ENCODE peak calls at places on chromosomes 1 and 21, in nine cellular contexts. U, R, C, I, O, W, Y, Z and L are unnamed samples.

GRCh38 chr1:65069186-65069585 is 78.8 kb upstream of the AK4 start:
- DNase-seq in U (no peak), R (peak; percentile 62), C (no peak), I (no peak), O (no peak), W (no peak), Y (no peak), Z (no peak), L (no peak)

GRCh38 chr21:29346281-29346680 is 47.6 kb downstream of the BACH1 start:
- DNase-seq in U (no peak), R (no peak), C (no peak), I (no peak), O (no peak), W (no peak), Y (no peak), Z (no peak), L (no peak)

GRCh38 chr1:154812911-154813816 is 56.9 kb downstream of the KCNN3 start:
- DNase-seq in U (no peak), R (no peak), C (no peak), I (no peak), O (peak; percentile 6), W (peak; percentile 18), Y (no peak), Z (no peak), L (no peak)

GRCh38 chr1:226402615-226403521 is 5.0 kb downstream of the PARP1 start:
- DNase-seq in U (no peak), R (no peak), C (no peak), I (no peak), O (no peak), W (no peak), Y (no peak), Z (no peak), L (no peak)

GRCh38 chr1:6646499-6647148 is 22.0 kb downstream of the THAP3 start:
- DNase-seq in U (no peak), R (no peak), C (no peak), I (no peak), O (no peak), W (peak; percentile 54), Y (no peak), Z (no peak), L (no peak)

GRCh38 chr21:35995522-35996088 is 64.7 kb downstream of the SETD4 start:
- DNase-seq in U (no peak), R (no peak), C (no peak), I (no peak), O (no peak), W (no peak), Y (no peak), Z (no peak), L (no peak)

GRCh38 chr1:61082336-61083013 is at the start of gene NFIA:
- DNase-seq in U (peak; percentile 81), R (peak; percentile 67), C (peak; percentile 81), I (no peak), O (no peak), W (peak; percentile 50), Y (no peak), Z (peak; percentile 59), L (peak; percentile 41)

GRCh38 chr1:67307251-67308060 is at the start of gene IL12RB2:
- DNase-seq in U (no peak), R (no peak), C (no peak), I (peak; percentile 11), O (no peak), W (no peak), Y (peak; percentile 79), Z (no peak), L (peak; percentile 65)

GRCh38 chr1:33443067-33443704 is 12.3 kb upstream of the PHC2 start:
- DNase-seq in U (no peak), R (no peak), C (no peak), I (no peak), O (no peak), W (peak; percentile 60), Y (no peak), Z (no peak), L (no peak)

GRCh38 chr1:172489847-172490246 is 43.1 kb upstream of the SUCO start:
- DNase-seq in U (no peak), R (no peak), C (no peak), I (no peak), O (no peak), W (no peak), Y (no peak), Z (no peak), L (no peak)

GRCh38 chr1:111920221-111921024 is 69.0 kb downstream of the KCND3 start:
- DNase-seq in U (peak; percentile 84), R (no peak), C (peak; percentile 63), I (no peak), O (peak; percentile 12), W (peak; percentile 5), Y (peak; percentile 60), Z (no peak), L (peak; percentile 53)

GRCh38 chr1:10935724-10936123 is 76.7 kb upstream of the TARDBP start:
- DNase-seq in U (no peak), R (no peak), C (no peak), I (no peak), O (no peak), W (no peak), Y (no peak), Z (no peak), L (no peak)

GRCh38 chr1:154729031-154729442 is 121.1 kb upstream of the ADAR start:
- DNase-seq in U (no peak), R (no peak), C (peak; percentile 79), I (no peak), O (no peak), W (peak; percentile 61), Y (no peak), Z (no peak), L (no peak)

GRCh38 chr21:42262826-42263225 is 43.9 kb downstream of the ABCG1 start:
- DNase-seq in U (peak; percentile 76), R (peak; percentile 86), C (peak; percentile 86), I (no peak), O (no peak), W (peak; percentile 24), Y (no peak), Z (peak; percentile 75), L (peak; percentile 83)

GRCh38 chr21:18382141-18382540 is 21.4 kb downstream of the TMPRSS15 start:
- DNase-seq in U (no peak), R (no peak), C (no peak), I (no peak), O (no peak), W (no peak), Y (no peak), Z (no peak), L (no peak)

GRCh38 chr1:214566158-214567104 is 15.0 kb upstream of the PTPN14 start:
- DNase-seq in U (no peak), R (no peak), C (no peak), I (no peak), O (no peak), W (peak; percentile 94), Y (no peak), Z (no peak), L (no peak)

GRCh38 chr1:78210167-78210566 is 164.4 kb downstream of the GIPC2 start:
- DNase-seq in U (no peak), R (no peak), C (no peak), I (no peak), O (no peak), W (peak; percentile 65), Y (no peak), Z (no peak), L (no peak)

GRCh38 chr1:54615531-54616245 is 7.6 kb downstream of the FAM151A start:
- DNase-seq in U (no peak), R (no peak), C (peak; percentile 57), I (no peak), O (no peak), W (no peak), Y (no peak), Z (no peak), L (no peak)
- H3K36me3 ChIP-seq in U (no peaks in the 10 kb centered on the region), R (no peaks in the 10 kb centered on the region), C (no peaks in the 10 kb centered on the region), I (no peaks in the 10 kb centered on the region), O (no peaks in the 10 kb centered on the region), W (no peaks in the 10 kb centered on the region), Y (no peaks in the 10 kb centered on the region), Z (no peaks in the 10 kb centered on the region), L (no peaks in the 10 kb centered on the region)

DNA sequence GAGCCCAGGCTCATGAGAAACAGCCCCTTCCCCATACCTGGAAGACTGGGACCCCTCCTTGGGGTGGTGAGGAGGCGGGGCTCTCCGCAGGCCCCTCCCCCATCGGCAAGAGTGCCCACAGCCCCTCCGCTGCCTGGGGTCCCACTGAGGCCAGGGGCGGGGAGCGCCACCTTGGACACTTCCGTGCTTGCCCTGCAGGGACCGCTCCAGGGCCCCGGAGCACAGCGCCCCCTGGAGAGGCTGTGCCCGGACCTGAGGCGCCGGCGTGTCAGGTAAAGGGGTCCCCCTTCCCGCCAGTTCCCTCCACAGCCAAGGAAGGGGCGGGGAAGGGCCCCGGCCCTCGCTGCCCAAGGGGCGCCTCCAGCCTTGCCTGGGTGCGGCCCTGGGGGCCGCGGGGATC is 21.5 kb downstream of the INAVA start:
- DNase-seq in U (peak; percentile 49), R (no peak), C (peak; percentile 53), I (no peak), O (no peak), W (no peak), Y (no peak), Z (no peak), L (no peak)
- TF ChIP-seq CTCF in U (no peak), R (no peak), C (no peak), I (peak; percentile 2), O (no peak), W (no peak), Y (no peak), Z (no peak), L (no peak)

DNA sequence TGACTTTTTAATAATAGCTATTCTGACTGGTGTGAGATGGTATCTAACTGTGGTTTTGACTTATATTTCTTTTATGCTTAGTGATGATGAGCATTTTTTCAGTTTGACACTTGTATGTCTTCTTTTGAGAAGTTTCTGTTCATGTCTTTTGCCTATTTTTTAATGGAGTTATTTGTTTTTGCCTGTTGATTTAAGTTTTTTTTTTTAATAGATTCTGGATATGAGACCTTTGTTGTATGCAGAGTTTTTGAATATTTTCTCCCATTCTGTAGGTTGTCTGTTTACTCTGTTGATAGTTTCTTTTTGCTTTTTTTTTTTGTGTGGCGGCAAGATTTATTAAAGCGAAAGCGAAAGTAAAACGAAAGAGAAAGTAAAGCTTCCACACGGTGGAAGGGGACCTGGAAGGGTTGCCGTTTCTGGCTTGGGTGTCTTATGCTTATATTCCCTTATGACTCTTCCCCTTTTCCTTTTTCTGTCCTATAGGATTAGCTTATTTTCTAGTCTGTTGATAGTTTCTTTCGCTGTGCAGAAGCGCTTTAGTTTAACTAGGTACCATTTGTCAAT is 67.6 kb downstream of the TBX19 start:
- DNase-seq in U (no peak), R (no peak), C (no peak), I (peak; percentile 8), O (no peak), W (no peak), Y (no peak), Z (no peak), L (no peak)
- H3K4me3 ChIP-seq in U (peak overlapping the region; percentile 44), R (peak overlapping the region; percentile 43), C (peak overlapping the region; percentile 35), I (peak overlapping the region; percentile 31), O (no peak overlapping the region), W (peak overlapping the region; percentile 39), Y (peak overlapping the region; percentile 31), Z (no peak overlapping the region), L (peak overlapping the region; percentile 62)

DNA sequence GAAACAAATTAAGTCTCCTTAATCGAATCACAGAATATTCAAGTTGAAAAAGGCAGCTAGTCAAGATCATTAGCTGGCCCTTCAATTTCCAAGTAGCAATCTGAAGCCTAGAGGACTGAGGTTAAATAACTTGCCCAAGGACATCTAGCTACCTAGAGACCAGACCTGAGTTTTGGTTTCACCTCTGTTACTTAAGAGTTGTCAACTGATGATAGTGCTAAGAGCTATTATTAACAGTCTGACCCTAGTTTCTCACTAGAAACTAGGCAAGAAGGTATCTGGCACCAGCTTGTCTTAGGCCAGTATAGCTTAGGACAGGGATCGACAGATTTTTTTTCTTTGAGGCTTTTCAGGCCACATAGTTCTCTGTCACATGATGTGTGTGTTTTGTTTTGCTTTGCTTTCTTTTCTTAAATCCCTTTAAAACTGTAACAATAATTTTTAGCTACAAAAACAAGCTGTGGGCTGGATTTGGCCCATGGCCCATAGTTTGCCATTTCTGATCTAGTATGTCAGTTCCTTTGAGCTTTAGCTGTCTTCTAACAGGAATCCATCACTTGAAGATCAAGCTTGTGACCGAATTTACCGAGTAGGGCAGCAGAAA is 23.2 kb downstream of the TRIM45 start:
- DNase-seq in U (no peak), R (no peak), C (no peak), I (no peak), O (no peak), W (no peak), Y (no peak), Z (no peak), L (no peak)
- H3K36me3 ChIP-seq in U (peaks cover 6% of the 10 kb centered on the region), R (peaks cover 33% of the 10 kb centered on the region), C (peaks cover 7% of the 10 kb centered on the region), I (peaks cover 42% of the 10 kb centered on the region), O (no peaks in the 10 kb centered on the region), W (peaks cover 6% of the 10 kb centered on the region), Y (peaks cover 49% of the 10 kb centered on the region), Z (no peaks in the 10 kb centered on the region), L (no peaks in the 10 kb centered on the region)